ENCODE peak calls at places on chromosomes 11 and 22, in eight cellular contexts. J, N, F, L, C, B, O and X are unnamed samples. For H3K9me3, the result is how much of the 10 kb centered on the place peaks cover.

GRCh38 chr11:104073950-104074349 is 37.5 kb downstream of the DDI1 start:
- DNase-seq in J (no peak), N (no peak), F (no peak), L (no peak), C (no peak), B (no peak), O (peak), X (no peak)

GRCh38 chr11:124581817-124582216 is 12.0 kb downstream of the OR8A1 start:
- DNase-seq in J (no peak), N (no peak), F (no peak), L (peak), C (no peak), B (no peak), O (no peak), X (no peak)

GRCh38 chr11:86174101-86175046 is 70.2 kb upstream of the EED start:
- DNase-seq in J (peak), N (peak), F (peak), L (peak), C (peak), B (no peak), O (peak), X (no peak)

GRCh38 chr11:126452256-126452655 is 96.8 kb downstream of the ST3GAL4 start:
- DNase-seq in J (no peak), N (no peak), F (no peak), L (no peak), C (no peak), B (no peak), O (no peak), X (no peak)

GRCh38 chr22:27113211-27114030 is 456.0 kb downstream of the MIAT start:
- DNase-seq in J (peak), N (no peak), F (peak), L (no peak), C (peak), B (no peak), O (peak), X (no peak)

GRCh38 chr11:5486003-5486402 is 2.5 kb upstream of the OR52D1 start:
- DNase-seq in J (no peak), N (no peak), F (no peak), L (no peak), C (no peak), B (no peak), O (no peak), X (no peak)

GRCh38 chr11:91248199-91248807 is 976.3 kb upstream of the FAT3 start:
- DNase-seq in J (no peak), N (peak), F (no peak), L (peak), C (no peak), B (no peak), O (no peak), X (no peak)

GRCh38 chr11:134853972-134854371 is 441.9 kb upstream of the B3GAT1 start:
- DNase-seq in J (no peak), N (no peak), F (no peak), L (no peak), C (no peak), B (no peak), O (no peak), X (no peak)

GRCh38 chr11:3867209-3868071 is 12.0 kb downstream of the STIM1 start:
- DNase-seq in J (no peak), N (no peak), F (no peak), L (peak), C (no peak), B (no peak), O (peak), X (no peak)

GRCh38 chr11:35144103-35144741 is 5.3 kb downstream of the CD44 start:
- DNase-seq in J (peak), N (no peak), F (no peak), L (no peak), C (no peak), B (peak), O (peak), X (peak)

GRCh38 chr11:18455686-18456372 is at the start of gene LDHAL6A:
- DNase-seq in J (no peak), N (peak), F (no peak), L (peak), C (no peak), B (no peak), O (no peak), X (no peak)

GRCh38 chr11:49432242-49432848 is 223.9 kb upstream of the FOLH1 start:
- DNase-seq in J (no peak), N (no peak), F (no peak), L (no peak), C (no peak), B (no peak), O (no peak), X (no peak)

GRCh38 chr22:46267431-46268279 is at the start of gene TTC38:
- DNase-seq in J (peak), N (peak), F (peak), L (peak), C (peak), B (peak), O (peak), X (no peak)

GRCh38 chr22:43592470-43592869 is 180.7 kb downstream of the MPPED1 start:
- DNase-seq in J (no peak), N (peak), F (no peak), L (no peak), C (no peak), B (no peak), O (no peak), X (no peak)

GRCh38 chr22:31586137-31586920 is 75.7 kb downstream of the PISD start:
- DNase-seq in J (no peak), N (no peak), F (no peak), L (no peak), C (peak), B (no peak), O (no peak), X (no peak)

GRCh38 chr11:3165152-3165705 is at the start of gene OSBPL5:
- DNase-seq in J (peak), N (peak), F (peak), L (peak), C (peak), B (peak), O (peak), X (peak)

GRCh38 chr11:85884581-85885021 is 29.4 kb downstream of the CCDC83 start:
- DNase-seq in J (no peak), N (no peak), F (no peak), L (no peak), C (no peak), B (no peak), O (no peak), X (no peak)

GRCh38 chr22:34293324-34293723 is 373.0 kb upstream of the LARGE1 start:
- DNase-seq in J (no peak), N (no peak), F (no peak), L (no peak), C (no peak), B (no peak), O (no peak), X (no peak)

GRCh38 chr22:32509045-32509444 is 34.4 kb downstream of the FBXO7 start:
- DNase-seq in J (no peak), N (no peak), F (no peak), L (no peak), C (no peak), B (no peak), O (no peak), X (no peak)

GRCh38 chr11:11836676-11837231 is 5.0 kb upstream of the USP47 start:
- DNase-seq in J (no peak), N (no peak), F (no peak), L (no peak), C (no peak), B (no peak), O (no peak), X (no peak)

DNA sequence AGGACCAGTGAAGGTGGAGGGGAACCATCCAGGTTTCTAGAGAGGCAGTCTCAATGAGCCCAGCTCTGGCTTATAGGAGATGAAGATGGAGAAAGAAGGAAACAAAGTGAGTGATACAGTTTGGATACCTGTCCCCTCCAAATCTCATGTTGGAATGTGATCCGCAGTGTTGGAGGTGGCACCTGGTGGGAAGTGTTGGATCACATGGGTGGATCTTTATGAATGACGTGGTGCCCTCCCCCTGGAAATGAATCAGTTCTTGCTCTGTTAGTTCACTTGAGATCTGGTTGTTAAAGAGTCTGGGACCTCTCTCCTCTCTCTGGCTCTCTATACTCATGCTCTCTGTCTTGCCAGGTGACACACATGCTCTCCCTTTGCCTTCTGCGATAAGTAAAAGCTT is 393.1 kb upstream of the NARS2 start:
- DNase-seq in J (no peak), N (no peak), F (no peak), L (no peak), C (no peak), B (no peak), O (no peak), X (no peak)
- H3K4me3 ChIP-seq in J (no peak), N (no peak), F (no peak), L (no peak), C (no peak), B (no peak), O (no peak), X (no peak)

GRCh38 chr22:49326558-49326957 is 501.1 kb downstream of the BRD1 start:
- DNase-seq in J (no peak), N (peak), F (no peak), L (no peak), C (peak), B (peak), O (no peak), X (no peak)

GRCh38 chr22:49325531-49326395 is 501.9 kb downstream of the BRD1 start:
- DNase-seq in J (no peak), N (peak), F (no peak), L (no peak), C (peak), B (peak), O (no peak), X (no peak)

GRCh38 chr22:49328630-49329405 is 498.9 kb downstream of the BRD1 start:
- DNase-seq in J (peak), N (peak), F (no peak), L (no peak), C (peak), B (peak), O (peak), X (peak)

GRCh38 chr22:49328076-49328475 is 499.6 kb downstream of the BRD1 start:
- DNase-seq in J (no peak), N (peak), F (no peak), L (no peak), C (no peak), B (peak), O (peak), X (peak)

DNA sequence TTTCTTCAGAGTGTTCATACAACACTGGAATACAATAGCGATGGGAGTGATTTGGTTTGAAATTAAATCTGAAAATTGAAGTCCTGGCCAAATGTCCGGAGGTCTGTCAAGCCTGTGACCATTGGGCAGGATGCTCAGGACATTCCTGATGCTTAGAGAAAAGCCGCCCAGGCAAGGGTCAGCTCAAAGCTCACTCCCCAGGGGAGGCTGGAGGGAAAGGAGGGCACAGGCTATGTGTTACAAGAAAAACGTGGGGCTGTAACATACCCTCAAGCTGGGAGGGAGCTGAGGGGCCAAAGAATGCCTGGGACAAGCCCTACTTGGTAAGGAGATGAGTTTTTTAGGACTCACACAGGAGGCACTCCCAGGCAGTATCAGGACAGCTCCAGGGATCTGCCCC is 500.3 kb downstream of the BRD1 start:
- DNase-seq in J (no peak), N (peak), F (no peak), L (no peak), C (peak), B (peak), O (no peak), X (no peak)
- H3K9me3 ChIP-seq in J (under half), N (under half), F (under half), L (under half), C (under half), B (under half), O (under half), X (under half)

DNA sequence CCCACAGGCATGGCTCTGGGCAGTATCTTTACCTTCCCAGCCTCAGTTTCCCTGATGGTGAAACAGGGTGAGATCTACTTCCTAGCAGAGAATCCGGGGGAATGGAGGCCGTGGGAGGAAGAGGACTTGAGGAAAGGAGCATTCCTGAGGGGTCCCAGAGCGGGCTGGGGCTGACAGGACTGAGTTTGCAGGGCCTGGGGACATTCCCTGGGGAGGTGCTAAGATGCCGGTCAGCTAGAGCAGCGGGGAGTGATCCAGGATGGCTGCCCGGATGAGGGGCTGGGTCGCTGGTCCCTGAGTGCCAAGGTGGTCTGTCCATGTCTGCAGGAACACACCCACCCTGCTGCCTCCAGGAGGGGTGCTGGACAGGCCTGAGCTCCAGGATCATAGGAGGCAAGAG is 8.3 kb upstream of the RTN4R start:
- DNase-seq in J (no peak), N (no peak), F (no peak), L (no peak), C (no peak), B (no peak), O (no peak), X (no peak)
- TF ChIP-seq CTCF in J (no peak), N (no peak), F (no peak), L (no peak), C (no peak), B (no peak), O (no peak), X (no peak)

GRCh38 chr11:123454060-123454651 is 24.1 kb downstream of the GRAMD1B start:
- DNase-seq in J (no peak), N (no peak), F (no peak), L (no peak), C (peak), B (no peak), O (no peak), X (peak)
- H3K4me3 ChIP-seq in J (no peak), N (no peak), F (no peak), L (no peak), C (no peak), B (no peak), O (no peak), X (no peak)

GRCh38 chr22:47367993-47368945 is 605.8 kb downstream of the TBC1D22A start:
- DNase-seq in J (no peak), N (peak), F (no peak), L (no peak), C (no peak), B (peak), O (peak), X (no peak)
- H3K9me3 ChIP-seq in J (under half), N (half or more), F (under half), L (under half), C (under half), B (under half), O (under half), X (under half)

GRCh38 chr11:82901165-82901938 is at the start of gene DDIAS:
- DNase-seq in J (peak), N (peak), F (peak), L (peak), C (peak), B (peak), O (peak), X (peak)
- TF ChIP-seq CTCF in J (no peak), N (no peak), F (peak), L (no peak), C (no peak), B (peak), O (peak), X (no peak)

GRCh38 chr11:110184466-110184865 is 91.3 kb downstream of the ZC3H12C start:
- DNase-seq in J (no peak), N (no peak), F (no peak), L (no peak), C (no peak), B (no peak), O (no peak), X (no peak)
- H3K4me3 ChIP-seq in J (no peak), N (no peak), F (no peak), L (no peak), C (no peak), B (no peak), O (no peak), X (no peak)

DNA sequence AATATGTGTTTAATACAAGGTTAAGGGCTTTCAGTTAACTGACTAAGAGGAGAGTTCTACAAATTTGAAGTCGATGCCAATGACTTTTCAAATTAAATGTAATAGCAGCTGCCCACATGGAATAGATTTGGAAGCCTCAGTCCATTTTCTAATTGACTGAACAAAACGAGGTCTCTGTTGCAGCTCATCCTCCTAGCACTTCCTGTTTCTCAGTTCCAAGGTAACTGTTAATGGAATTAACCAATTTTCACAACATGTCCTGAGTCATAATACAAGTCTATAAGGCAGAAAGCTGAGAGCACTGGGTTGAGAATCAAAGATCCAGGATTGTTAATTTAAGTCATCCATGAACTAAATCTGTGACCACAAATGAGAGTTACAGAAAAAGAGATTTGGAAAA is 177.2 kb downstream of the OPCML start:
- DNase-seq in J (no peak), N (no peak), F (no peak), L (no peak), C (no peak), B (no peak), O (no peak), X (no peak)
- H3K9me3 ChIP-seq in J (under half), N (under half), F (under half), L (under half), C (under half), B (under half), O (under half), X (under half)

DNA sequence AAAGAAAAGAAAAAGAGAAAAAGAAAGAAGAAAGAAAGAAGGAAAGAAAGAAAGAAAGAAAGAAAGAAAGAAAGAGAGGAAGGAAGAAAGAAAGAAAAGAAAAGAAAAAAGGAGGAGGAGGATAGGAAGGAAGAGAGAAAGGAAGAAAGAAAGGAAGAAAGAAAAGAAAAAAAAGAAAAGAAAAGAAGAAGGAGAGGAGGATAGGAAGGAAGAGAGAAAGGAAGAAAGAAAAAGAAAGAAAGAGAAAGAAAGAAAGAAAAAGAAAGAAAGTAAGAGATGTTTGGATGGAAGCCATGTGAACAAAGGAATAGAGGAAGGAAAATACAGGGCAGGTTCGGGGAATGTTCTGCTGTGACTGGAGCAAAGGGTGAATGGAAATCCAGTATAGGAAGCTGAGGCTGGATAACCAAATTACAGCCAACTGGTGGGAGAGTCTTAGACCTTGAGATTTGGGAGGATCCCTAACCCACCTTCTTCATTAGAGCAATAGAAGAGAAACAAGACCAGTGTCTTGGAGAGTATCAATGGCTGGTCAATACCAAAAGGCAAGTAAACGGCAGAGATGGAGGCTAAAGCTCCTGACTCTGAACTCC is 94.9 kb downstream of the RASSF10 start:
- DNase-seq in J (no peak), N (no peak), F (no peak), L (no peak), C (no peak), B (no peak), O (no peak), X (no peak)
- TF ChIP-seq CTCF in J (no peak), N (no peak), F (no peak), L (no peak), C (no peak), B (no peak), O (no peak), X (peak)

DNA sequence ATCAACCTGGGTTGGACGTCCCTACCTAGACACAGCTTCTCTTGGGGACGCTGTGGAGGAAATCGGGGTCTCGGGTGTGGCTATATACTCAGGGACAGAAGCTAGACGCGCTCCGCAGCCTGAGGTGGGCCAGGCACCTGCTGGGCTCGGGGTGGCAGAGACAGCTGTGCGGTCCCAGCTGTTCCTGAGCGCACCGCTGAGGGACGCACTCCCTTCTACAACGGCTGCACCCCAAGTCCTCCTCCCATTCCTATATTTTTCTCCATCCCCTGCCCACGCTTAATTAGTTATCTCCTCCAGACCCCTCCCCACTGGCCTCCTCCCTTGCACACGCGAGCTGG is 188 bp upstream of the MTNR1B start:
- DNase-seq in J (no peak), N (no peak), F (no peak), L (no peak), C (no peak), B (no peak), O (no peak), X (no peak)
- H3K4me3 ChIP-seq in J (no peak), N (peak), F (no peak), L (no peak), C (peak), B (no peak), O (no peak), X (no peak)